ENCODE peak calls at places on chromosome 15, in four cellular contexts. One of them, this sample, is unnamed.

GRCh38 chr15:64209680-64210334 is 47.0 kb upstream of the PPIB start:
- DNase-seq in OCI-LY7: peak; percentile 51
- DNase-seq in fibroblast of lung: peak; percentile 74
- DNase-seq in A549: peak; percentile 33
- DNase-seq in this sample: peak; percentile 21

GRCh38 chr15:80904941-80905532 is 84.6 kb downstream of the MESD start:
- DNase-seq in OCI-LY7: no peak
- DNase-seq in fibroblast of lung: no peak
- DNase-seq in A549: no peak
- DNase-seq in this sample: peak; percentile 16

GRCh38 chr15:101654191-101654590 is 2.0 kb upstream of the TM2D3 start:
- DNase-seq in OCI-LY7: no peak
- DNase-seq in fibroblast of lung: no peak
- DNase-seq in A549: no peak
- DNase-seq in this sample: no peak

GRCh38 chr15:96390986-96391385 is 60.5 kb downstream of the NR2F2 start:
- DNase-seq in OCI-LY7: no peak
- DNase-seq in fibroblast of lung: no peak
- DNase-seq in A549: no peak
- DNase-seq in this sample: no peak

GRCh38 chr15:66580643-66581042 is 14.8 kb upstream of the LCTL start:
- DNase-seq in OCI-LY7: no peak
- DNase-seq in fibroblast of lung: no peak
- DNase-seq in A549: no peak
- DNase-seq in this sample: no peak

GRCh38 chr15:38688761-38689160 is 124.1 kb upstream of the RASGRP1 start:
- DNase-seq in OCI-LY7: peak; percentile 15
- DNase-seq in fibroblast of lung: no peak
- DNase-seq in A549: no peak
- DNase-seq in this sample: no peak

GRCh38 chr15:63076136-63077005 is 33.8 kb downstream of the TPM1 start:
- DNase-seq in OCI-LY7: no peak
- DNase-seq in fibroblast of lung: no peak
- DNase-seq in A549: no peak
- DNase-seq in this sample: peak; percentile 86

GRCh38 chr15:55267401-55268053 is 22.1 kb downstream of the RAB27A start:
- DNase-seq in OCI-LY7: no peak
- DNase-seq in fibroblast of lung: peak; percentile 75
- DNase-seq in A549: no peak
- DNase-seq in this sample: no peak

GRCh38 chr15:27414168-27414870 is 443.3 kb downstream of the GABRG3 start:
- DNase-seq in OCI-LY7: no peak
- DNase-seq in fibroblast of lung: peak; percentile 8
- DNase-seq in A549: no peak
- DNase-seq in this sample: no peak

GRCh38 chr15:92091155-92091734 is 237.7 kb downstream of the SLCO3A1 start:
- DNase-seq in OCI-LY7: no peak
- DNase-seq in fibroblast of lung: peak; percentile 14
- DNase-seq in A549: peak; percentile 46
- DNase-seq in this sample: peak; percentile 94

GRCh38 chr15:100111103-100112060 is 230.4 kb downstream of the ADAMTS17 start:
- DNase-seq in OCI-LY7: peak; percentile 56
- DNase-seq in fibroblast of lung: peak; percentile 85
- DNase-seq in A549: no peak
- DNase-seq in this sample: no peak

GRCh38 chr15:100934735-100935134 is 15.6 kb downstream of the LRRK1 start:
- DNase-seq in OCI-LY7: peak; percentile 80
- DNase-seq in fibroblast of lung: no peak
- DNase-seq in A549: no peak
- DNase-seq in this sample: peak; percentile 28

GRCh38 chr15:50231761-50232160 is 33.8 kb downstream of the HDC start:
- DNase-seq in OCI-LY7: no peak
- DNase-seq in fibroblast of lung: no peak
- DNase-seq in A549: no peak
- DNase-seq in this sample: no peak

GRCh38 chr15:91967935-91968605 is 114.6 kb downstream of the SLCO3A1 start:
- DNase-seq in OCI-LY7: no peak
- DNase-seq in fibroblast of lung: no peak
- DNase-seq in A549: no peak
- DNase-seq in this sample: no peak

GRCh38 chr15:66692808-66693596 is 9.0 kb upstream of the SMAD6 start:
- DNase-seq in OCI-LY7: peak; percentile 85
- DNase-seq in fibroblast of lung: no peak
- DNase-seq in A549: no peak
- DNase-seq in this sample: no peak

GRCh38 chr15:65337436-65338070 is 33.1 kb downstream of the RNU5B-1 start:
- DNase-seq in OCI-LY7: no peak
- DNase-seq in fibroblast of lung: no peak
- DNase-seq in A549: no peak
- DNase-seq in this sample: no peak

GRCh38 chr15:81937189-81937588 is 108.6 kb downstream of the MEX3B start:
- DNase-seq in OCI-LY7: no peak
- DNase-seq in fibroblast of lung: no peak
- DNase-seq in A549: no peak
- DNase-seq in this sample: no peak
- H3K4me2 ChIP-seq in OCI-LY7: no peak overlapping the region
- H3K4me2 ChIP-seq in fibroblast of lung: no peak overlapping the region
- H3K4me2 ChIP-seq in A549: no peak overlapping the region
- H3K4me2 ChIP-seq in this sample: no peak overlapping the region

GRCh38 chr15:84657748-84658079 is 285 bp downstream of the NMB start:
- DNase-seq in OCI-LY7: no peak
- DNase-seq in fibroblast of lung: no peak
- DNase-seq in A549: no peak
- DNase-seq in this sample: peak; percentile 24

GRCh38 chr15:84656972-84657371 is 1.0 kb downstream of the NMB start:
- DNase-seq in OCI-LY7: no peak
- DNase-seq in fibroblast of lung: no peak
- DNase-seq in A549: no peak
- DNase-seq in this sample: no peak

GRCh38 chr15:84659904-84660781 is 2.1 kb upstream of the NMB start:
- DNase-seq in OCI-LY7: peak; percentile 34
- DNase-seq in fibroblast of lung: no peak
- DNase-seq in A549: no peak
- DNase-seq in this sample: no peak

GRCh38 chr15:84658788-84659411 is 901 bp upstream of the NMB start:
- DNase-seq in OCI-LY7: peak; percentile 29
- DNase-seq in fibroblast of lung: no peak
- DNase-seq in A549: no peak
- DNase-seq in this sample: no peak

GRCh38 chr15:84658080-84658787 is at the start of gene NMB:
- DNase-seq in OCI-LY7: peak; percentile 95
- DNase-seq in fibroblast of lung: peak; percentile 68
- DNase-seq in A549: peak; percentile 99
- DNase-seq in this sample: peak; percentile 97
- H3K27ac ChIP-seq in OCI-LY7: peak within 1 kb of the TSS; percentile 60
- H3K27ac ChIP-seq in fibroblast of lung: peak within 1 kb of the TSS; percentile 28
- H3K27ac ChIP-seq in A549: peak within 1 kb of the TSS; percentile 83
- H3K27ac ChIP-seq in this sample: peak within 1 kb of the TSS; percentile 86

GRCh38 chr15:40058476-40059140 is 19.6 kb upstream of the SRP14 start:
- DNase-seq in OCI-LY7: no peak
- DNase-seq in fibroblast of lung: peak; percentile 83
- DNase-seq in A549: no peak
- DNase-seq in this sample: no peak
- H3K4me2 ChIP-seq in OCI-LY7: peak overlapping the region; percentile 4
- H3K4me2 ChIP-seq in fibroblast of lung: peak overlapping the region; percentile 38
- H3K4me2 ChIP-seq in A549: no peak overlapping the region
- H3K4me2 ChIP-seq in this sample: no peak overlapping the region

GRCh38 chr15:57495037-57495436 is 96.7 kb upstream of the MYZAP start:
- DNase-seq in OCI-LY7: peak; percentile 41
- DNase-seq in fibroblast of lung: no peak
- DNase-seq in A549: no peak
- DNase-seq in this sample: no peak

GRCh38 chr15:57495554-57496235 is 96.0 kb upstream of the MYZAP start:
- DNase-seq in OCI-LY7: no peak
- DNase-seq in fibroblast of lung: no peak
- DNase-seq in A549: no peak
- DNase-seq in this sample: no peak

GRCh38 chr15:57494575-57494974 is 97.1 kb upstream of the MYZAP start:
- DNase-seq in OCI-LY7: no peak
- DNase-seq in fibroblast of lung: no peak
- DNase-seq in A549: no peak
- DNase-seq in this sample: no peak

GRCh38 chr15:57496594-57496945 is 95.1 kb upstream of the MYZAP start:
- DNase-seq in OCI-LY7: no peak
- DNase-seq in fibroblast of lung: no peak
- DNase-seq in A549: no peak
- DNase-seq in this sample: no peak

DNA sequence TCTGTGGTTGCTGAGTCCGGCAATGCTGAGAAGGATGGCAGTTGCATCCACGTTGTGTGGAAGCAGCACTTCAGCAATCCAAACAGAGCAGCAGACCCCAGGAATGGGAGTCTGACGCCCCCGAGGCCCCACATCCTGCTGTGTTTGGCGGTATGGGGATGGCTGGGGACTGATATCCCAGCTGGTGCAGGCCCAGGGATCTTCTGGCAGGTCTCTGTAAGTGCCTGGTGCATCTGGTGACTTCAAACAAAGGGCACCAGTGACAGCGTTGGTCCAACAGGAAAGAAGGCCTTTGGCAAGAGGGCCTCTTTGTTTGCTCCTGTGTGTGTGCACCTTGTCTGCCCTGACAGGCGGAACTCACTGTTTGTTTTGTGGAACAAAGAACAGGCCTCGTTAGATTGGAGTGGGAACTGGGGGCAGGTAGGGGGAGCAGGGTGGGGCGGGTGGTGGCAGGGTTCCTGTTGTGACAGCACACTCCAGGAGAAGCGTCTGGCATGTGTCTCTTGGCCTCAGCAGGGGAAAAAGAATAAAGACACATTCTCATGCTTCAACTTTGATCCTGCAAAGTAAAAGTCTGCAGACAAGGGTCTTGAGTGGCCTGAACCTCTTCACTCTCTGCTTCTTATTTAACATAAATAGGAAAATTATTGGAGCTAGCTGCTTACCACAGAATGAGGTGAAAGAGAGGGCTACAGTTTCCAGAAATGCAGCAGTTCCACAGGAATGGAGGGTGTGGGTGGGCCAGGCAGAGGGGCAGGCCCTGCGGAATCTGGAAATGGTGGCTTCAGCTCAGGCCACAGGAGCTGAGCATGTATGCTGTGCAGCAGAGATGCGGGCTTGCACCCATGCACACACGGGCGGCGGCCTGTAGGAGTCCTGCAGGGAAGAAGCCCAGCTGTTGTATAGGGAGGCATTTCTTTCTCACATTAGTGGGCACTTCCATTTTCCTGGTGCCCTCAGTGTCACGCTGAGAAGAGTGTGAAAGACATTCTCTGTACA is 94.5 kb upstream of the MYZAP start:
- DNase-seq in OCI-LY7: no peak
- DNase-seq in fibroblast of lung: no peak
- DNase-seq in A549: no peak
- DNase-seq in this sample: no peak
- H3K27ac ChIP-seq in OCI-LY7: no peak overlapping the region
- H3K27ac ChIP-seq in fibroblast of lung: no peak overlapping the region
- H3K27ac ChIP-seq in A549: no peak overlapping the region
- H3K27ac ChIP-seq in this sample: no peak overlapping the region

GRCh38 chr15:68300115-68300940 is 22.8 kb downstream of the FEM1B start:
- DNase-seq in OCI-LY7: no peak
- DNase-seq in fibroblast of lung: no peak
- DNase-seq in A549: no peak
- DNase-seq in this sample: no peak
- H3K4me2 ChIP-seq in OCI-LY7: no peak overlapping the region
- H3K4me2 ChIP-seq in fibroblast of lung: no peak overlapping the region
- H3K4me2 ChIP-seq in A549: peak overlapping the region; percentile 20
- H3K4me2 ChIP-seq in this sample: no peak overlapping the region